ENCODE peak calls at places on chromosomes 2 and 18, in six cellular contexts. F, L, P, I, Y and X are unnamed samples.

GRCh38 chr2:216713691-216714411 is 18.5 kb upstream of the IGFBP5 start:
- DNase-seq in F (no peak), L (peak), P (no peak), I (no peak), Y (peak), X (no peak)

GRCh38 chr2:28004086-28004485 is 113.6 kb downstream of the BABAM2 start:
- DNase-seq in F (no peak), L (peak), P (no peak), I (no peak), Y (peak), X (no peak)

GRCh38 chr2:200604571-200605255 is 18.9 kb downstream of the AOX1 start:
- DNase-seq in F (no peak), L (no peak), P (no peak), I (no peak), Y (no peak), X (no peak)

GRCh38 chr2:105652014-105652796 is 92.5 kb upstream of the NCK2 start:
- DNase-seq in F (no peak), L (no peak), P (no peak), I (no peak), Y (no peak), X (no peak)

GRCh38 chr2:78978340-78978739 is 47.2 kb upstream of the REG3G start:
- DNase-seq in F (no peak), L (no peak), P (no peak), I (no peak), Y (no peak), X (no peak)

GRCh38 chr2:108193251-108193650 is 46.5 kb upstream of the SULT1C3 start:
- DNase-seq in F (no peak), L (no peak), P (no peak), I (no peak), Y (peak), X (peak)

GRCh38 chr2:216017365-216017764 is 4.0 kb upstream of the MREG start:
- DNase-seq in F (no peak), L (peak), P (no peak), I (no peak), Y (peak), X (no peak)

GRCh38 chr2:37711308-37711731 is 39.9 kb upstream of the CDC42EP3 start:
- DNase-seq in F (no peak), L (peak), P (no peak), I (no peak), Y (peak), X (peak)

GRCh38 chr2:85743304-85743978 is 10.3 kb upstream of the ATOH8 start:
- DNase-seq in F (no peak), L (peak), P (no peak), I (no peak), Y (peak), X (no peak)

GRCh38 chr18:31429623-31430022 is 17.9 kb upstream of the DSG3 start:
- DNase-seq in F (no peak), L (no peak), P (no peak), I (no peak), Y (peak), X (no peak)

GRCh38 chr2:181658444-181658843 is 1.5 kb upstream of the CERKL start:
- DNase-seq in F (no peak), L (no peak), P (no peak), I (no peak), Y (no peak), X (no peak)

GRCh38 chr2:76721226-76721625 is 801.0 kb downstream of the LRRTM4 start:
- DNase-seq in F (no peak), L (no peak), P (no peak), I (no peak), Y (no peak), X (no peak)

GRCh38 chr2:45497355-45497754 is 113.7 kb downstream of the SRBD1 start:
- DNase-seq in F (no peak), L (peak), P (no peak), I (no peak), Y (no peak), X (no peak)

GRCh38 chr2:241519669-241520068 is 11.3 kb upstream of the STK25 start:
- DNase-seq in F (no peak), L (no peak), P (no peak), I (no peak), Y (no peak), X (no peak)

GRCh38 chr2:20423847-20424246 is 23.0 kb upstream of the RHOB start:
- DNase-seq in F (no peak), L (no peak), P (no peak), I (no peak), Y (no peak), X (no peak)

GRCh38 chr2:54074636-54075341 is 40.6 kb upstream of the ACYP2 start:
- DNase-seq in F (no peak), L (no peak), P (no peak), I (no peak), Y (peak), X (no peak)

GRCh38 chr2:127397568-127398238 is 9.9 kb upstream of the MAP3K2 start:
- DNase-seq in F (no peak), L (peak), P (no peak), I (no peak), Y (no peak), X (no peak)